ENCODE peak calls at places on chromosomes 3 and 15, in nine cellular contexts. X is lower lobe of right lung; F is breast epithelium; L is fibroblast of lung; P is CD8-positive, alpha-beta memory T cell; T is ovary; I is CD8-positive, alpha-beta T cell; J is AG04450; D is brain microvascular endothelial cell. R is an unnamed sample.
A peak's percentile ranks its signal among the peaks of the same experiment; 100 is the strongest.

GRCh38 chr3:12948891-12949711 is 107.7 kb upstream of the RPL32 start:
- DNase-seq in L (peak; percentile 80), J (no peak), T (no peak), I (peak; percentile 23), D (peak; percentile 10), P (no peak), F (no peak), X (peak; percentile 68), R (peak; percentile 9)

GRCh38 chr3:153783106-153783505 is 338.1 kb upstream of the ARHGEF26 start:
- DNase-seq in T (no peak), X (no peak), J (no peak), F (no peak), L (no peak), P (no peak), I (no peak), D (no peak), R (no peak)

GRCh38 chr3:53595660-53596059 is 101.2 kb downstream of the CACNA1D start:
- DNase-seq in P (no peak), X (no peak), L (no peak), J (no peak), D (no peak), T (no peak), I (no peak), F (no peak), R (no peak)

GRCh38 chr3:4950351-4950784 is 28.9 kb upstream of the BHLHE40 start:
- DNase-seq in L (no peak), F (no peak), J (no peak), D (no peak), X (peak; percentile 59), I (no peak), P (no peak), T (peak; percentile 45), R (no peak)

GRCh38 chr15:25058080-25058785 is 103.4 kb downstream of the SNRPN start:
- DNase-seq in X (peak; percentile 33), J (no peak), I (no peak), F (peak; percentile 7), T (no peak), L (no peak), D (no peak), P (no peak), R (no peak)

GRCh38 chr3:169966951-169967915 is 626 bp downstream of the SEC62 start:
- DNase-seq in L (peak; percentile 57), X (peak; percentile 73), J (peak; percentile 2), D (peak; percentile 26), P (no peak), F (peak; percentile 26), T (peak; percentile 35), I (peak; percentile 42), R (peak; percentile 52)

GRCh38 chr3:128390867-128391266 is 75.8 kb downstream of the DNAJB8 start:
- DNase-seq in J (no peak), X (no peak), F (no peak), D (no peak), I (no peak), T (no peak), P (no peak), L (no peak), R (no peak)

GRCh38 chr15:48719668-48720067 is 74.2 kb upstream of the FBN1 start:
- DNase-seq in T (no peak), F (no peak), J (no peak), X (no peak), P (no peak), L (no peak), D (no peak), I (no peak), R (no peak)

GRCh38 chr3:157089455-157090221 is 70.3 kb downstream of the CCNL1 start:
- DNase-seq in L (no peak), P (no peak), T (peak; percentile 33), J (no peak), D (peak; percentile 28), I (peak; percentile 16), X (peak; percentile 52), F (peak; percentile 55), R (no peak)

GRCh38 chr3:94259291-94259690 is 196.4 kb downstream of the NSUN3 start:
- DNase-seq in L (no peak), T (no peak), I (no peak), D (no peak), F (no peak), X (no peak), J (no peak), P (no peak), R (no peak)

GRCh38 chr3:85627899-85628298 is 669.1 kb downstream of the CADM2 start:
- DNase-seq in P (no peak), F (no peak), D (no peak), L (no peak), X (no peak), I (no peak), T (no peak), J (no peak), R (no peak)

GRCh38 chr3:137762674-137763593 is 1.2 kb upstream of the SOX14 start:
- DNase-seq in I (no peak), T (no peak), F (no peak), D (no peak), J (no peak), L (no peak), P (no peak), X (no peak), R (no peak)

GRCh38 chr15:82950295-82950694 is 2.2 kb downstream of the HOMER2 start:
- DNase-seq in J (no peak), F (no peak), I (no peak), T (no peak), X (no peak), P (no peak), L (no peak), D (no peak), R (no peak)

GRCh38 chr3:150202696-150203095 is 205.4 kb upstream of the TSC22D2 start:
- DNase-seq in L (no peak), X (no peak), P (no peak), J (no peak), F (no peak), T (no peak), I (no peak), D (no peak), R (no peak)
- H3K4me3 ChIP-seq in L (no peak overlapping the region), X (no peak overlapping the region), P (no peak overlapping the region), J (no peak overlapping the region), F (no peak overlapping the region), T (no peak overlapping the region), I (no peak overlapping the region), D (no peak overlapping the region), R (no peak overlapping the region)

DNA sequence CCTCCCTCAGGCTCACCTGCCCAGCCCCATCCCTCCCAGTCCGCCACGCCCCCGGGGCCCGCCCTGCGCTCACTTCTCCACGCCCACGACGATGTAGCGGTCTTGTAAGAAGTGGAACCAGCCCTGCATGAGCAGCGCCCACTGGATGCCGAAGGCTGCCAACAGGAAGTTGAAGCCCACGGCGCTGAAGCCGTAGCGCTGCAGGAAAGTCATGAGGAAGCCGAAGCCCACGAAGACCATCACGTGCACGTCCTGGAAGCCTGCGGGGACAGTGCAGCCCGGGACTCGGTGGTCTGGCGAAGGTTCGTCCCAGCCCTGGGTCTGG is 9.7 kb downstream of the RHCG start:
- DNase-seq in T (no peak), J (no peak), F (no peak), L (no peak), D (no peak), I (peak; percentile 32), X (peak; percentile 73), P (peak; percentile 28), R (no peak)
- H3K27me3 ChIP-seq in T (no peaks in the 10 kb centered on the region), J (peaks cover 42% of the 10 kb centered on the region), F (peaks cover 18% of the 10 kb centered on the region), L (peaks cover 9% of the 10 kb centered on the region), D (peaks cover 4% of the 10 kb centered on the region), I (no peaks in the 10 kb centered on the region), X (peaks cover 28% of the 10 kb centered on the region), P (no peaks in the 10 kb centered on the region), R (peaks cover 13% of the 10 kb centered on the region)

DNA sequence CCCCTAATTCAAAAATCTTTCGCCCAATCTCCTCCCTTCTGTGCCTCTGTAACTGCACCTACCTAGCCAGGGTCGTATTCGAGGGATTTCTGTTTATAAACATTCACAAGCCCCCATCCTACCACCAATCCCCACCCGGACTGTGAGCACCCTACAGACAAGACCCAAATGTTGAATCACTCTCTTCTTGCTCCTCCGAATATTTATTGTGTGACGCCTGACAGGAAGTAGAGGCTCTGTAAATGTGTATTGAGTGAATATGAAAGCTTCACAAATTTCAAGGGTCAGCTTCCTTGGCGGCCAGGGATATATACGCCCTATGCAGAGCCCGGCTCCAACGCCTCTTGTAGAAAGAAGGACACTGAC is 1.6 kb downstream of the BDH1 start:
- DNase-seq in X (no peak), I (no peak), P (no peak), T (no peak), J (no peak), D (no peak), L (no peak), F (no peak), R (no peak)
- H3K4me3 ChIP-seq in X (peak overlapping the region; percentile 91), I (peak overlapping the region; percentile 92), P (peak overlapping the region; percentile 83), T (peak overlapping the region; percentile 69), J (peak overlapping the region; percentile 92), D (peak overlapping the region; percentile 57), L (peak overlapping the region; percentile 55), F (peak overlapping the region; percentile 87), R (peak overlapping the region; percentile 58)

GRCh38 chr15:98635848-98636247 is 12.5 kb upstream of the IGF1R start:
- DNase-seq in J (no peak), D (no peak), X (no peak), P (no peak), F (no peak), L (no peak), I (no peak), T (no peak), R (no peak)
- H3K27me3 ChIP-seq in J (peaks cover 13% of the 10 kb centered on the region), D (peaks cover 3% of the 10 kb centered on the region), X (peaks cover 16% of the 10 kb centered on the region), P (no peaks in the 10 kb centered on the region), F (no peaks in the 10 kb centered on the region), L (peaks cover 3% of the 10 kb centered on the region), I (no peaks in the 10 kb centered on the region), T (no peaks in the 10 kb centered on the region), R (peaks cover 44% of the 10 kb centered on the region)

GRCh38 chr3:52185311-52185710 is 12.6 kb upstream of the ALAS1 start:
- DNase-seq in J (no peak), T (no peak), X (no peak), I (no peak), F (no peak), D (no peak), L (no peak), P (no peak), R (no peak)
- H3K4me3 ChIP-seq in J (no peak overlapping the region), T (no peak overlapping the region), X (no peak overlapping the region), I (no peak overlapping the region), F (no peak overlapping the region), D (no peak overlapping the region), L (no peak overlapping the region), P (no peak overlapping the region), R (no peak overlapping the region)

GRCh38 chr3:125105116-125105515 is 49.3 kb upstream of the HEG1 start:
- DNase-seq in J (no peak), T (no peak), D (no peak), F (no peak), I (no peak), L (no peak), X (no peak), P (no peak), R (no peak)

GRCh38 chr3:125107384-125107783 is 51.6 kb upstream of the HEG1 start:
- DNase-seq in D (no peak), X (no peak), L (no peak), P (no peak), T (no peak), F (no peak), I (no peak), J (no peak), R (no peak)

GRCh38 chr3:125104639-125105038 is 48.8 kb upstream of the HEG1 start:
- DNase-seq in T (no peak), D (no peak), I (no peak), X (no peak), P (no peak), F (no peak), L (peak; percentile 50), J (no peak), R (no peak)

GRCh38 chr3:125102470-125102869 is 46.7 kb upstream of the HEG1 start:
- DNase-seq in X (no peak), F (no peak), P (no peak), I (no peak), L (no peak), D (no peak), J (no peak), T (no peak), R (no peak)

GRCh38 chr3:125103406-125103805 is 47.6 kb upstream of the HEG1 start:
- DNase-seq in X (no peak), T (no peak), P (no peak), I (no peak), L (no peak), D (no peak), F (no peak), J (no peak), R (no peak)
- H3K27me3 ChIP-seq in X (no peaks in the 10 kb centered on the region), T (no peaks in the 10 kb centered on the region), P (no peaks in the 10 kb centered on the region), I (no peaks in the 10 kb centered on the region), L (no peaks in the 10 kb centered on the region), D (no peaks in the 10 kb centered on the region), F (no peaks in the 10 kb centered on the region), J (no peaks in the 10 kb centered on the region), R (no peaks in the 10 kb centered on the region)

R was measured in SJSA1.